ENCODE peak calls at places on chromosomes 6 and 20, in four cellular contexts. I, N, S and R are unnamed samples.

GRCh38 chr6:54737247-54737646 is 109.3 kb upstream of the FAM83B start:
- DNase-seq in I (no peak), N (no peak), S (no peak), R (no peak)

GRCh38 chr6:158784505-158784904 is 34.7 kb downstream of the EZR start:
- DNase-seq in I (no peak), N (no peak), S (no peak), R (peak)

GRCh38 chr6:54335871-54336270 is 27.6 kb downstream of the TINAG start:
- DNase-seq in I (no peak), N (no peak), S (peak), R (peak)

GRCh38 chr6:18680842-18681241 is 293.7 kb downstream of the RNF144B start:
- DNase-seq in I (no peak), N (no peak), S (no peak), R (no peak)

GRCh38 chr6:131197716-131198115 is 62.4 kb downstream of the AKAP7 start:
- DNase-seq in I (no peak), N (peak), S (no peak), R (no peak)

GRCh38 chr6:72649032-72649984 is 27.4 kb downstream of the KCNQ5 start:
- DNase-seq in I (no peak), N (peak), S (peak), R (peak)

GRCh38 chr6:42136508-42137191 is 5.8 kb downstream of the C6orf132 start:
- DNase-seq in I (no peak), N (peak), S (peak), R (peak)

GRCh38 chr20:19964289-19965263 is 52.6 kb upstream of the NAA20 start:
- DNase-seq in I (no peak), N (no peak), S (peak), R (peak)

GRCh38 chr6:149202967-149203366 is 114.5 kb upstream of the TAB2 start:
- DNase-seq in I (no peak), N (no peak), S (no peak), R (no peak)

GRCh38 chr20:36468149-36469000 is 72.9 kb upstream of the MYL9 start:
- DNase-seq in I (no peak), N (no peak), S (no peak), R (no peak)

GRCh38 chr6:162621246-162621645 is 106.3 kb downstream of the PRKN start:
- DNase-seq in I (no peak), N (peak), S (peak), R (peak)

GRCh38 chr6:118354641-118355040 is 193.5 kb upstream of the PLN start:
- DNase-seq in I (no peak), N (no peak), S (no peak), R (no peak)

GRCh38 chr6:140073456-140073855 is 699.0 kb upstream of the CITED2 start:
- DNase-seq in I (no peak), N (no peak), S (no peak), R (peak)

GRCh38 chr20:51423810-51424209 is 118.7 kb downstream of the NFATC2 start:
- DNase-seq in I (no peak), N (no peak), S (no peak), R (no peak)

GRCh38 chr20:48635791-48636267 is 192.0 kb downstream of the PREX1 start:
- DNase-seq in I (peak), N (peak), S (no peak), R (no peak)

GRCh38 chr6:125821825-125822281 is 31.1 kb downstream of the NCOA7 start:
- DNase-seq in I (no peak), N (no peak), S (no peak), R (peak)

GRCh38 chr6:169177516-169178196 is 76.0 kb downstream of the THBS2 start:
- DNase-seq in I (no peak), N (no peak), S (no peak), R (no peak)

GRCh38 chr20:17624070-17624469 is 54.2 kb downstream of the DSTN start:
- DNase-seq in I (no peak), N (no peak), S (no peak), R (no peak)

GRCh38 chr6:123022980-123023379 is 26.9 kb downstream of the CLVS2 start:
- DNase-seq in I (no peak), N (no peak), S (peak), R (peak)

GRCh38 chr6:168342626-168343025 is 23.0 kb upstream of the DACT2 start:
- DNase-seq in I (no peak), N (no peak), S (no peak), R (peak)

GRCh38 chr6:111105578-111105977 is 18.3 kb downstream of the SLC16A10 start:
- DNase-seq in I (no peak), N (peak), S (no peak), R (peak)

GRCh38 chr20:40868568-40869223 is 159.9 kb upstream of the TOP1 start:
- DNase-seq in I (peak), N (no peak), S (peak), R (peak)

GRCh38 chr6:11525468-11526155 is 11.9 kb upstream of the TMEM170B start:
- DNase-seq in I (peak), N (no peak), S (no peak), R (peak)

GRCh38 chr6:27901801-27902200 is 10.4 kb downstream of the OR2B2 start:
- DNase-seq in I (no peak), N (no peak), S (no peak), R (no peak)

GRCh38 chr6:76438768-76439167 is 366.3 kb upstream of the IMPG1 start:
- DNase-seq in I (no peak), N (no peak), S (no peak), R (no peak)

GRCh38 chr6:11164717-11165646 is 53.5 kb upstream of the ERVFRD-1 start:
- DNase-seq in I (no peak), N (no peak), S (no peak), R (no peak)

GRCh38 chr6:41100871-41101287 is 28.1 kb downstream of the NFYA start:
- DNase-seq in I (no peak), N (no peak), S (no peak), R (no peak)